ENCODE peak calls at places on chromosome 15, in ten cellular contexts. One of them, this sample, is unnamed.

GRCh38 chr15:55588070-55588817 is at the start of gene PYGO1:
- DNase-seq in neural crest cell: peak; percentile 65
- DNase-seq in progenitor cell of endocrine pancreas: peak; percentile 56
- DNase-seq in cardiac fibroblast: peak; percentile 78
- DNase-seq in fibroblast of pulmonary artery: peak; percentile 66
- DNase-seq in heart right ventricle: peak; percentile 57
- DNase-seq in HepG2: peak; percentile 5
- DNase-seq in esophagus squamous epithelium: no peak
- DNase-seq in choroid plexus epithelial cell: peak; percentile 61
- DNase-seq in WTC11: peak; percentile 71
- DNase-seq in this sample: peak; percentile 34

GRCh38 chr15:23035964-23036566 is 3.3 kb downstream of the TUBGCP5 start:
- DNase-seq in neural crest cell: peak; percentile 65
- DNase-seq in progenitor cell of endocrine pancreas: peak; percentile 39
- DNase-seq in cardiac fibroblast: peak; percentile 56
- DNase-seq in fibroblast of pulmonary artery: peak; percentile 65
- DNase-seq in heart right ventricle: no peak
- DNase-seq in HepG2: peak; percentile 62
- DNase-seq in esophagus squamous epithelium: no peak
- DNase-seq in choroid plexus epithelial cell: peak; percentile 69
- DNase-seq in WTC11: peak; percentile 80
- DNase-seq in this sample: peak; percentile 46

GRCh38 chr15:66459818-66460615 is 37.5 kb downstream of the SNAPC5 start:
- DNase-seq in neural crest cell: no peak
- DNase-seq in progenitor cell of endocrine pancreas: no peak
- DNase-seq in cardiac fibroblast: no peak
- DNase-seq in fibroblast of pulmonary artery: no peak
- DNase-seq in heart right ventricle: no peak
- DNase-seq in HepG2: no peak
- DNase-seq in esophagus squamous epithelium: no peak
- DNase-seq in choroid plexus epithelial cell: peak; percentile 31
- DNase-seq in WTC11: no peak
- DNase-seq in this sample: no peak

GRCh38 chr15:80999623-81000036 is 1.1 kb upstream of the TLNRD1 start:
- DNase-seq in neural crest cell: no peak
- DNase-seq in progenitor cell of endocrine pancreas: no peak
- DNase-seq in cardiac fibroblast: no peak
- DNase-seq in fibroblast of pulmonary artery: no peak
- DNase-seq in heart right ventricle: no peak
- DNase-seq in HepG2: no peak
- DNase-seq in esophagus squamous epithelium: no peak
- DNase-seq in choroid plexus epithelial cell: no peak
- DNase-seq in WTC11: no peak
- DNase-seq in this sample: no peak

GRCh38 chr15:100596792-100597191 is 5.2 kb downstream of the LINS1 start:
- DNase-seq in neural crest cell: no peak
- DNase-seq in progenitor cell of endocrine pancreas: no peak
- DNase-seq in cardiac fibroblast: peak; percentile 48
- DNase-seq in fibroblast of pulmonary artery: peak; percentile 24
- DNase-seq in heart right ventricle: no peak
- DNase-seq in HepG2: no peak
- DNase-seq in esophagus squamous epithelium: no peak
- DNase-seq in choroid plexus epithelial cell: no peak
- DNase-seq in WTC11: no peak
- DNase-seq in this sample: no peak

GRCh38 chr15:42510258-42511009 is 15.0 kb downstream of the SNAP23 start:
- DNase-seq in neural crest cell: no peak
- DNase-seq in progenitor cell of endocrine pancreas: no peak
- DNase-seq in cardiac fibroblast: no peak
- DNase-seq in fibroblast of pulmonary artery: no peak
- DNase-seq in heart right ventricle: no peak
- DNase-seq in HepG2: no peak
- DNase-seq in esophagus squamous epithelium: no peak
- DNase-seq in choroid plexus epithelial cell: peak; percentile 14
- DNase-seq in WTC11: no peak
- DNase-seq in this sample: no peak

GRCh38 chr15:90002428-90002844 is 1.3 kb downstream of the ZNF710 start:
- DNase-seq in neural crest cell: no peak
- DNase-seq in progenitor cell of endocrine pancreas: peak; percentile 34
- DNase-seq in cardiac fibroblast: peak; percentile 47
- DNase-seq in fibroblast of pulmonary artery: peak; percentile 30
- DNase-seq in heart right ventricle: peak; percentile 53
- DNase-seq in HepG2: no peak
- DNase-seq in esophagus squamous epithelium: no peak
- DNase-seq in choroid plexus epithelial cell: peak; percentile 42
- DNase-seq in WTC11: peak; percentile 53
- DNase-seq in this sample: peak; percentile 63

GRCh38 chr15:93042211-93042610 is 46.8 kb downstream of the RGMA start:
- DNase-seq in neural crest cell: no peak
- DNase-seq in progenitor cell of endocrine pancreas: no peak
- DNase-seq in cardiac fibroblast: no peak
- DNase-seq in fibroblast of pulmonary artery: no peak
- DNase-seq in heart right ventricle: no peak
- DNase-seq in HepG2: no peak
- DNase-seq in esophagus squamous epithelium: no peak
- DNase-seq in choroid plexus epithelial cell: no peak
- DNase-seq in WTC11: no peak
- DNase-seq in this sample: no peak

GRCh38 chr15:61411941-61412510 is 182.9 kb upstream of the RORA start:
- DNase-seq in neural crest cell: no peak
- DNase-seq in progenitor cell of endocrine pancreas: no peak
- DNase-seq in cardiac fibroblast: no peak
- DNase-seq in fibroblast of pulmonary artery: no peak
- DNase-seq in heart right ventricle: no peak
- DNase-seq in HepG2: no peak
- DNase-seq in esophagus squamous epithelium: no peak
- DNase-seq in choroid plexus epithelial cell: peak; percentile 9
- DNase-seq in WTC11: no peak
- DNase-seq in this sample: no peak

GRCh38 chr15:79988448-79989117 is 17.6 kb upstream of the BCL2A1 start:
- DNase-seq in neural crest cell: no peak
- DNase-seq in progenitor cell of endocrine pancreas: no peak
- DNase-seq in cardiac fibroblast: no peak
- DNase-seq in fibroblast of pulmonary artery: no peak
- DNase-seq in heart right ventricle: no peak
- DNase-seq in HepG2: no peak
- DNase-seq in esophagus squamous epithelium: no peak
- DNase-seq in choroid plexus epithelial cell: no peak
- DNase-seq in WTC11: no peak
- DNase-seq in this sample: no peak

GRCh38 chr15:72117448-72117697 is 577 bp downstream of the MYO9A start:
- DNase-seq in neural crest cell: no peak
- DNase-seq in progenitor cell of endocrine pancreas: peak; percentile 54
- DNase-seq in cardiac fibroblast: peak; percentile 88
- DNase-seq in fibroblast of pulmonary artery: peak; percentile 82
- DNase-seq in heart right ventricle: peak; percentile 84
- DNase-seq in HepG2: peak; percentile 32
- DNase-seq in esophagus squamous epithelium: peak; percentile 38
- DNase-seq in choroid plexus epithelial cell: peak; percentile 77
- DNase-seq in WTC11: peak; percentile 84
- DNase-seq in this sample: no peak

GRCh38 chr15:67707520-67708283 is 117.6 kb upstream of the SKOR1 start:
- DNase-seq in neural crest cell: no peak
- DNase-seq in progenitor cell of endocrine pancreas: no peak
- DNase-seq in cardiac fibroblast: no peak
- DNase-seq in fibroblast of pulmonary artery: no peak
- DNase-seq in heart right ventricle: no peak
- DNase-seq in HepG2: no peak
- DNase-seq in esophagus squamous epithelium: no peak
- DNase-seq in choroid plexus epithelial cell: no peak
- DNase-seq in WTC11: peak; percentile 15
- DNase-seq in this sample: no peak

GRCh38 chr15:75843618-75844610 is 667 bp downstream of the UBE2Q2 start:
- DNase-seq in neural crest cell: peak; percentile 44
- DNase-seq in progenitor cell of endocrine pancreas: peak; percentile 41
- DNase-seq in cardiac fibroblast: peak; percentile 60
- DNase-seq in fibroblast of pulmonary artery: peak; percentile 45
- DNase-seq in heart right ventricle: peak; percentile 71
- DNase-seq in HepG2: peak; percentile 11
- DNase-seq in esophagus squamous epithelium: no peak
- DNase-seq in choroid plexus epithelial cell: peak; percentile 56
- DNase-seq in WTC11: peak; percentile 55
- DNase-seq in this sample: no peak

GRCh38 chr15:68302729-68303128 is 25.2 kb downstream of the FEM1B start:
- DNase-seq in neural crest cell: no peak
- DNase-seq in progenitor cell of endocrine pancreas: no peak
- DNase-seq in cardiac fibroblast: no peak
- DNase-seq in fibroblast of pulmonary artery: no peak
- DNase-seq in heart right ventricle: no peak
- DNase-seq in HepG2: no peak
- DNase-seq in esophagus squamous epithelium: no peak
- DNase-seq in choroid plexus epithelial cell: no peak
- DNase-seq in WTC11: no peak
- DNase-seq in this sample: no peak

GRCh38 chr15:31145271-31145911 is 43.9 kb upstream of the TRPM1 start:
- DNase-seq in neural crest cell: no peak
- DNase-seq in progenitor cell of endocrine pancreas: no peak
- DNase-seq in cardiac fibroblast: peak; percentile 63
- DNase-seq in fibroblast of pulmonary artery: peak; percentile 43
- DNase-seq in heart right ventricle: no peak
- DNase-seq in HepG2: peak; percentile 39
- DNase-seq in esophagus squamous epithelium: no peak
- DNase-seq in choroid plexus epithelial cell: peak; percentile 54
- DNase-seq in WTC11: no peak
- DNase-seq in this sample: no peak
- TF ChIP-seq CTCF in neural crest cell: peak; percentile 39
- TF ChIP-seq CTCF in progenitor cell of endocrine pancreas: peak; percentile 38
- TF ChIP-seq CTCF in cardiac fibroblast: no peak
- TF ChIP-seq CTCF in fibroblast of pulmonary artery: peak; percentile 12
- TF ChIP-seq CTCF in heart right ventricle: no peak
- TF ChIP-seq CTCF in HepG2: no peak
- TF ChIP-seq CTCF in esophagus squamous epithelium: no peak
- TF ChIP-seq CTCF in choroid plexus epithelial cell: peak; percentile 36
- TF ChIP-seq CTCF in WTC11: no peak
- TF ChIP-seq CTCF in this sample: no peak

GRCh38 chr15:69612112-69612511 is 159.5 kb downstream of the RPLP1 start:
- DNase-seq in neural crest cell: no peak
- DNase-seq in progenitor cell of endocrine pancreas: no peak
- DNase-seq in cardiac fibroblast: no peak
- DNase-seq in fibroblast of pulmonary artery: no peak
- DNase-seq in heart right ventricle: no peak
- DNase-seq in HepG2: no peak
- DNase-seq in esophagus squamous epithelium: no peak
- DNase-seq in choroid plexus epithelial cell: no peak
- DNase-seq in WTC11: no peak
- DNase-seq in this sample: no peak

GRCh38 chr15:69609776-69610175 is 157.2 kb downstream of the RPLP1 start:
- DNase-seq in neural crest cell: no peak
- DNase-seq in progenitor cell of endocrine pancreas: no peak
- DNase-seq in cardiac fibroblast: no peak
- DNase-seq in fibroblast of pulmonary artery: no peak
- DNase-seq in heart right ventricle: no peak
- DNase-seq in HepG2: no peak
- DNase-seq in esophagus squamous epithelium: no peak
- DNase-seq in choroid plexus epithelial cell: peak; percentile 15
- DNase-seq in WTC11: no peak
- DNase-seq in this sample: no peak

GRCh38 chr15:69610264-69610663 is 157.6 kb downstream of the RPLP1 start:
- DNase-seq in neural crest cell: no peak
- DNase-seq in progenitor cell of endocrine pancreas: no peak
- DNase-seq in cardiac fibroblast: no peak
- DNase-seq in fibroblast of pulmonary artery: no peak
- DNase-seq in heart right ventricle: no peak
- DNase-seq in HepG2: no peak
- DNase-seq in esophagus squamous epithelium: no peak
- DNase-seq in choroid plexus epithelial cell: no peak
- DNase-seq in WTC11: no peak
- DNase-seq in this sample: no peak

GRCh38 chr15:69609176-69609575 is 156.6 kb downstream of the RPLP1 start:
- DNase-seq in neural crest cell: no peak
- DNase-seq in progenitor cell of endocrine pancreas: no peak
- DNase-seq in cardiac fibroblast: peak; percentile 29
- DNase-seq in fibroblast of pulmonary artery: no peak
- DNase-seq in heart right ventricle: no peak
- DNase-seq in HepG2: no peak
- DNase-seq in esophagus squamous epithelium: no peak
- DNase-seq in choroid plexus epithelial cell: peak; percentile 88
- DNase-seq in WTC11: no peak
- DNase-seq in this sample: no peak

DNA sequence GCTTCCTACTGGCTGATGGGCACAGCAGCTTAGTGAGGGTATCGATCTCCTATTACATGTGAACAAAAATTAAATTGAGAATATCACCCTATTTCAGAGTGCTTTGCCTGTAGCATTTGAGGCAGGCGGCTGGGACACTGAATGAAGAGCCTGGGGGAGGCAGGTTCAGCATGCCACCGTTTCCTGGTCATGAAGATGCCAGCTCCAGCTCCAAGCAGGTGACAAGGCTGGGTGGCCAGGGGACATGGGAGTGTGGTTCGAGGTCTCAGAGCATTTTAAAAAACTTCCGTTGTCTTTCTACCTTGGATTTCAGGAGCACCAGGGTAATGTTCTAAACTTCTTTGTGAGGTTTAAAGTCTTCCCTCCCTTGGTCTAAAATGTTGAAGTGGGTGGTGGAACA is 158.2 kb downstream of the RPLP1 start:
- DNase-seq in neural crest cell: no peak
- DNase-seq in progenitor cell of endocrine pancreas: no peak
- DNase-seq in cardiac fibroblast: no peak
- DNase-seq in fibroblast of pulmonary artery: no peak
- DNase-seq in heart right ventricle: no peak
- DNase-seq in HepG2: no peak
- DNase-seq in esophagus squamous epithelium: no peak
- DNase-seq in choroid plexus epithelial cell: no peak
- DNase-seq in WTC11: no peak
- DNase-seq in this sample: no peak
- TF ChIP-seq CTCF in neural crest cell: no peak
- TF ChIP-seq CTCF in progenitor cell of endocrine pancreas: no peak
- TF ChIP-seq CTCF in cardiac fibroblast: no peak
- TF ChIP-seq CTCF in fibroblast of pulmonary artery: no peak
- TF ChIP-seq CTCF in heart right ventricle: no peak
- TF ChIP-seq CTCF in HepG2: no peak
- TF ChIP-seq CTCF in esophagus squamous epithelium: no peak
- TF ChIP-seq CTCF in choroid plexus epithelial cell: no peak
- TF ChIP-seq CTCF in WTC11: no peak
- TF ChIP-seq CTCF in this sample: no peak

DNA sequence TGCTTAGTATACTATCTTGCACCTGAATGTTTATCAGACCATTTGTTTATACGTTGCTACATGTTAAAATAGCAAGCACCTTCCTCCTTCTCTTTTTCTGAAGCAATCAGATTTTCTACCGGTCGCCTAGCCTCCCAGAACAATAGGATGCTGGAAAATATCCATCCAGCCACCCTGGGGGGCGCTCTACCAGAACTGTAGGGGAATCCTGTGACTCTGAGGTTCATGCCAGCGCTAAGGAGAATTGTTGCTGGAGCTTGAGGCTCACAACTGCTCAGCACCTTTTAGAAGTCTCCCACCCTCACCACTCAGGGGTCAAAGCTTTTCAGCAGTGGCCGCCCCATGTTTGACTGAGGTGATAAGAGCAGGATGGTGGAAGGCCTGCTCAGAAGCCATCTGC is 27.5 kb downstream of the SQOR start:
- DNase-seq in neural crest cell: no peak
- DNase-seq in progenitor cell of endocrine pancreas: no peak
- DNase-seq in cardiac fibroblast: no peak
- DNase-seq in fibroblast of pulmonary artery: no peak
- DNase-seq in heart right ventricle: no peak
- DNase-seq in HepG2: no peak
- DNase-seq in esophagus squamous epithelium: no peak
- DNase-seq in choroid plexus epithelial cell: no peak
- DNase-seq in WTC11: peak; percentile 60
- DNase-seq in this sample: no peak
- TF ChIP-seq CTCF in neural crest cell: no peak
- TF ChIP-seq CTCF in progenitor cell of endocrine pancreas: peak; percentile 39
- TF ChIP-seq CTCF in cardiac fibroblast: no peak
- TF ChIP-seq CTCF in fibroblast of pulmonary artery: no peak
- TF ChIP-seq CTCF in heart right ventricle: no peak
- TF ChIP-seq CTCF in HepG2: no peak
- TF ChIP-seq CTCF in esophagus squamous epithelium: no peak
- TF ChIP-seq CTCF in choroid plexus epithelial cell: no peak
- TF ChIP-seq CTCF in WTC11: peak; percentile 27
- TF ChIP-seq CTCF in this sample: no peak

GRCh38 chr15:63402498-63403253 is 21.0 kb upstream of the CA12 start:
- DNase-seq in neural crest cell: no peak
- DNase-seq in progenitor cell of endocrine pancreas: no peak
- DNase-seq in cardiac fibroblast: peak; percentile 64
- DNase-seq in fibroblast of pulmonary artery: peak; percentile 71
- DNase-seq in heart right ventricle: no peak
- DNase-seq in HepG2: peak; percentile 23
- DNase-seq in esophagus squamous epithelium: no peak
- DNase-seq in choroid plexus epithelial cell: peak; percentile 65
- DNase-seq in WTC11: no peak
- DNase-seq in this sample: no peak
- TF ChIP-seq CTCF in neural crest cell: peak; percentile 75
- TF ChIP-seq CTCF in progenitor cell of endocrine pancreas: peak; percentile 62
- TF ChIP-seq CTCF in cardiac fibroblast: peak; percentile 57
- TF ChIP-seq CTCF in fibroblast of pulmonary artery: peak; percentile 72
- TF ChIP-seq CTCF in heart right ventricle: peak; percentile 74
- TF ChIP-seq CTCF in HepG2: peak; percentile 55
- TF ChIP-seq CTCF in esophagus squamous epithelium: peak; percentile 78
- TF ChIP-seq CTCF in choroid plexus epithelial cell: peak; percentile 65
- TF ChIP-seq CTCF in WTC11: peak; percentile 41
- TF ChIP-seq CTCF in this sample: peak; percentile 65